ENCODE peak calls at places on chromosomes 7 and 10, in seven cellular contexts. One of them, this sample, is unnamed.

GRCh38 chr7:24836084-24836483 is 78.8 kb upstream of the GSDME start:
- DNase-seq in NCI-H2171 treated with DMSO at 0.1 percent for 48 hours: no peak
- DNase-seq in NCI-H1092: no peak
- DNase-seq in dorsolateral prefrontal cortex: no peak
- DNase-seq in activated effector memory CD4-positive, alpha-beta T cell treated with anti-CD3 and anti-CD28 coated beads, Interleukin-2, amount 50 U/mL, for 16 hours: no peak
- DNase-seq in H9: no peak
- DNase-seq in NCI-H460: no peak
- DNase-seq in this sample: no peak

GRCh38 chr10:37146443-37146842 is 21.0 kb downstream of the ANKRD30A start:
- DNase-seq in NCI-H2171 treated with DMSO at 0.1 percent for 48 hours: no peak
- DNase-seq in NCI-H1092: no peak
- DNase-seq in dorsolateral prefrontal cortex: no peak
- DNase-seq in activated effector memory CD4-positive, alpha-beta T cell treated with anti-CD3 and anti-CD28 coated beads, Interleukin-2, amount 50 U/mL, for 16 hours: no peak
- DNase-seq in H9: no peak
- DNase-seq in NCI-H460: no peak
- DNase-seq in this sample: no peak

GRCh38 chr10:132572545-132572937 is 35.0 kb downstream of the INPP5A start:
- DNase-seq in NCI-H2171 treated with DMSO at 0.1 percent for 48 hours: no peak
- DNase-seq in NCI-H1092: no peak
- DNase-seq in dorsolateral prefrontal cortex: no peak
- DNase-seq in activated effector memory CD4-positive, alpha-beta T cell treated with anti-CD3 and anti-CD28 coated beads, Interleukin-2, amount 50 U/mL, for 16 hours: no peak
- DNase-seq in H9: no peak
- DNase-seq in NCI-H460: no peak
- DNase-seq in this sample: no peak

GRCh38 chr10:62072901-62073300 is 171.4 kb downstream of the ARID5B start:
- DNase-seq in NCI-H2171 treated with DMSO at 0.1 percent for 48 hours: no peak
- DNase-seq in NCI-H1092: no peak
- DNase-seq in dorsolateral prefrontal cortex: no peak
- DNase-seq in activated effector memory CD4-positive, alpha-beta T cell treated with anti-CD3 and anti-CD28 coated beads, Interleukin-2, amount 50 U/mL, for 16 hours: no peak
- DNase-seq in H9: no peak
- DNase-seq in NCI-H460: no peak
- DNase-seq in this sample: no peak

GRCh38 chr10:43846187-43846680 is 197.6 kb upstream of the ZNF32 start:
- DNase-seq in NCI-H2171 treated with DMSO at 0.1 percent for 48 hours: no peak
- DNase-seq in NCI-H1092: no peak
- DNase-seq in dorsolateral prefrontal cortex: no peak
- DNase-seq in activated effector memory CD4-positive, alpha-beta T cell treated with anti-CD3 and anti-CD28 coated beads, Interleukin-2, amount 50 U/mL, for 16 hours: peak; percentile 74
- DNase-seq in H9: no peak
- DNase-seq in NCI-H460: no peak
- DNase-seq in this sample: no peak

GRCh38 chr7:50142421-50143113 is 49.5 kb upstream of the ZPBP start:
- DNase-seq in NCI-H2171 treated with DMSO at 0.1 percent for 48 hours: peak; percentile 11
- DNase-seq in NCI-H1092: peak; percentile 5
- DNase-seq in dorsolateral prefrontal cortex: no peak
- DNase-seq in activated effector memory CD4-positive, alpha-beta T cell treated with anti-CD3 and anti-CD28 coated beads, Interleukin-2, amount 50 U/mL, for 16 hours: no peak
- DNase-seq in H9: no peak
- DNase-seq in NCI-H460: no peak
- DNase-seq in this sample: peak; percentile 11

GRCh38 chr10:9745158-9745557 is 1272.5 kb upstream of the CELF2 start:
- DNase-seq in NCI-H2171 treated with DMSO at 0.1 percent for 48 hours: no peak
- DNase-seq in NCI-H1092: no peak
- DNase-seq in dorsolateral prefrontal cortex: no peak
- DNase-seq in activated effector memory CD4-positive, alpha-beta T cell treated with anti-CD3 and anti-CD28 coated beads, Interleukin-2, amount 50 U/mL, for 16 hours: no peak
- DNase-seq in H9: no peak
- DNase-seq in NCI-H460: no peak
- DNase-seq in this sample: no peak

GRCh38 chr10:111103196-111103595 is 26.4 kb downstream of the ADRA2A start:
- DNase-seq in NCI-H2171 treated with DMSO at 0.1 percent for 48 hours: no peak
- DNase-seq in NCI-H1092: no peak
- DNase-seq in dorsolateral prefrontal cortex: no peak
- DNase-seq in activated effector memory CD4-positive, alpha-beta T cell treated with anti-CD3 and anti-CD28 coated beads, Interleukin-2, amount 50 U/mL, for 16 hours: peak; percentile 10
- DNase-seq in H9: no peak
- DNase-seq in NCI-H460: no peak
- DNase-seq in this sample: no peak

GRCh38 chr7:81627565-81628287 is 142.1 kb downstream of the HGF start:
- DNase-seq in NCI-H2171 treated with DMSO at 0.1 percent for 48 hours: no peak
- DNase-seq in NCI-H1092: no peak
- DNase-seq in dorsolateral prefrontal cortex: no peak
- DNase-seq in activated effector memory CD4-positive, alpha-beta T cell treated with anti-CD3 and anti-CD28 coated beads, Interleukin-2, amount 50 U/mL, for 16 hours: no peak
- DNase-seq in H9: no peak
- DNase-seq in NCI-H460: no peak
- DNase-seq in this sample: no peak

GRCh38 chr7:153027210-153027609 is 267.7 kb downstream of the ACTR3B start:
- DNase-seq in NCI-H2171 treated with DMSO at 0.1 percent for 48 hours: no peak
- DNase-seq in NCI-H1092: no peak
- DNase-seq in dorsolateral prefrontal cortex: no peak
- DNase-seq in activated effector memory CD4-positive, alpha-beta T cell treated with anti-CD3 and anti-CD28 coated beads, Interleukin-2, amount 50 U/mL, for 16 hours: no peak
- DNase-seq in H9: no peak
- DNase-seq in NCI-H460: no peak
- DNase-seq in this sample: no peak

GRCh38 chr7:96670338-96671289 is 39.0 kb downstream of the SEM1 start:
- DNase-seq in NCI-H2171 treated with DMSO at 0.1 percent for 48 hours: peak; percentile 98
- DNase-seq in NCI-H1092: peak; percentile 20
- DNase-seq in dorsolateral prefrontal cortex: no peak
- DNase-seq in activated effector memory CD4-positive, alpha-beta T cell treated with anti-CD3 and anti-CD28 coated beads, Interleukin-2, amount 50 U/mL, for 16 hours: no peak
- DNase-seq in H9: no peak
- DNase-seq in NCI-H460: no peak
- DNase-seq in this sample: no peak

GRCh38 chr7:97733276-97734206 is 1.7 kb downstream of the TAC1 start:
- DNase-seq in NCI-H2171 treated with DMSO at 0.1 percent for 48 hours: no peak
- DNase-seq in NCI-H1092: no peak
- DNase-seq in dorsolateral prefrontal cortex: no peak
- DNase-seq in activated effector memory CD4-positive, alpha-beta T cell treated with anti-CD3 and anti-CD28 coated beads, Interleukin-2, amount 50 U/mL, for 16 hours: no peak
- DNase-seq in H9: peak; percentile 64
- DNase-seq in NCI-H460: no peak
- DNase-seq in this sample: no peak

GRCh38 chr10:6985644-6986043 is 405.6 kb upstream of the PRKCQ start:
- DNase-seq in NCI-H2171 treated with DMSO at 0.1 percent for 48 hours: no peak
- DNase-seq in NCI-H1092: no peak
- DNase-seq in dorsolateral prefrontal cortex: no peak
- DNase-seq in activated effector memory CD4-positive, alpha-beta T cell treated with anti-CD3 and anti-CD28 coated beads, Interleukin-2, amount 50 U/mL, for 16 hours: no peak
- DNase-seq in H9: no peak
- DNase-seq in NCI-H460: no peak
- DNase-seq in this sample: no peak

GRCh38 chr7:70660819-70661191 is 471.1 kb upstream of the GALNT17 start:
- DNase-seq in NCI-H2171 treated with DMSO at 0.1 percent for 48 hours: no peak
- DNase-seq in NCI-H1092: no peak
- DNase-seq in dorsolateral prefrontal cortex: no peak
- DNase-seq in activated effector memory CD4-positive, alpha-beta T cell treated with anti-CD3 and anti-CD28 coated beads, Interleukin-2, amount 50 U/mL, for 16 hours: no peak
- DNase-seq in H9: no peak
- DNase-seq in NCI-H460: no peak
- DNase-seq in this sample: no peak

GRCh38 chr10:89327803-89328441 is at the start of gene IFIT3:
- DNase-seq in NCI-H2171 treated with DMSO at 0.1 percent for 48 hours: peak; percentile 14
- DNase-seq in NCI-H1092: no peak
- DNase-seq in dorsolateral prefrontal cortex: no peak
- DNase-seq in activated effector memory CD4-positive, alpha-beta T cell treated with anti-CD3 and anti-CD28 coated beads, Interleukin-2, amount 50 U/mL, for 16 hours: no peak
- DNase-seq in H9: no peak
- DNase-seq in NCI-H460: peak; percentile 60
- DNase-seq in this sample: no peak

GRCh38 chr7:16587785-16588184 is 57.8 kb downstream of the ANKMY2 start:
- DNase-seq in NCI-H2171 treated with DMSO at 0.1 percent for 48 hours: peak; percentile 90
- DNase-seq in NCI-H1092: peak; percentile 43
- DNase-seq in dorsolateral prefrontal cortex: no peak
- DNase-seq in activated effector memory CD4-positive, alpha-beta T cell treated with anti-CD3 and anti-CD28 coated beads, Interleukin-2, amount 50 U/mL, for 16 hours: no peak
- DNase-seq in H9: no peak
- DNase-seq in NCI-H460: no peak
- DNase-seq in this sample: peak; percentile 88

GRCh38 chr7:120089968-120090367 is 183.0 kb upstream of the KCND2 start:
- DNase-seq in NCI-H2171 treated with DMSO at 0.1 percent for 48 hours: no peak
- DNase-seq in NCI-H1092: no peak
- DNase-seq in dorsolateral prefrontal cortex: no peak
- DNase-seq in activated effector memory CD4-positive, alpha-beta T cell treated with anti-CD3 and anti-CD28 coated beads, Interleukin-2, amount 50 U/mL, for 16 hours: no peak
- DNase-seq in H9: peak; percentile 28
- DNase-seq in NCI-H460: peak; percentile 23
- DNase-seq in this sample: no peak

This sample was measured in NCI-H1105.